ENCODE peak calls at places on chromosome X, in ten cellular contexts. One of them, this sample, is unnamed.

GRCh38 chrX:117407449-117408170 is 709.0 kb downstream of the KLHL13 start:
- DNase-seq in activated gamma-delta T cell treated with Interleukin-2 at 50 U/mL for 16 hours: no peak
- DNase-seq in SJSA1: no peak
- DNase-seq in choroid plexus epithelial cell: no peak
- DNase-seq in globus pallidus: no peak
- DNase-seq in SW480: no peak
- DNase-seq in LNCaP clone FGC: peak
- DNase-seq in neural crest cell: no peak
- DNase-seq in GM04503: no peak
- DNase-seq in head of caudate nucleus: no peak
- DNase-seq in this sample: no peak

GRCh38 chrX:24842486-24842885 is 148.8 kb downstream of the POLA1 start:
- DNase-seq in neural crest cell: no peak
- DNase-seq in choroid plexus epithelial cell: peak
- DNase-seq in SJSA1: no peak
- DNase-seq in activated gamma-delta T cell treated with Interleukin-2 at 50 U/mL for 16 hours: no peak
- DNase-seq in head of caudate nucleus: no peak
- DNase-seq in globus pallidus: no peak
- DNase-seq in GM04503: no peak
- DNase-seq in LNCaP clone FGC: no peak
- DNase-seq in SW480: no peak
- DNase-seq in this sample: peak

GRCh38 chrX:920234-920799 is 289.7 kb downstream of the SHOX start:
- DNase-seq in globus pallidus: no peak
- DNase-seq in LNCaP clone FGC: no peak
- DNase-seq in SW480: no peak
- DNase-seq in neural crest cell: no peak
- DNase-seq in choroid plexus epithelial cell: peak
- DNase-seq in head of caudate nucleus: no peak
- DNase-seq in GM04503: peak
- DNase-seq in activated gamma-delta T cell treated with Interleukin-2 at 50 U/mL for 16 hours: no peak
- DNase-seq in SJSA1: no peak
- DNase-seq in this sample: peak

GRCh38 chrX:134632386-134632785 is 25.9 kb downstream of the PLAC1 start:
- DNase-seq in neural crest cell: no peak
- DNase-seq in head of caudate nucleus: no peak
- DNase-seq in activated gamma-delta T cell treated with Interleukin-2 at 50 U/mL for 16 hours: no peak
- DNase-seq in globus pallidus: no peak
- DNase-seq in SJSA1: no peak
- DNase-seq in SW480: no peak
- DNase-seq in choroid plexus epithelial cell: no peak
- DNase-seq in LNCaP clone FGC: no peak
- DNase-seq in GM04503: no peak
- DNase-seq in this sample: no peak

GRCh38 chrX:40437348-40437747 is 143.4 kb upstream of the ATP6AP2 start:
- DNase-seq in SW480: no peak
- DNase-seq in globus pallidus: no peak
- DNase-seq in LNCaP clone FGC: no peak
- DNase-seq in SJSA1: no peak
- DNase-seq in activated gamma-delta T cell treated with Interleukin-2 at 50 U/mL for 16 hours: no peak
- DNase-seq in choroid plexus epithelial cell: no peak
- DNase-seq in GM04503: no peak
- DNase-seq in neural crest cell: no peak
- DNase-seq in head of caudate nucleus: no peak
- DNase-seq in this sample: no peak

GRCh38 chrX:130531066-130531465 is 129.3 kb downstream of the RBMX2 start:
- DNase-seq in choroid plexus epithelial cell: no peak
- DNase-seq in activated gamma-delta T cell treated with Interleukin-2 at 50 U/mL for 16 hours: no peak
- DNase-seq in head of caudate nucleus: no peak
- DNase-seq in SW480: no peak
- DNase-seq in GM04503: no peak
- DNase-seq in LNCaP clone FGC: no peak
- DNase-seq in neural crest cell: no peak
- DNase-seq in globus pallidus: peak
- DNase-seq in SJSA1: no peak
- DNase-seq in this sample: no peak

GRCh38 chrX:40273356-40274050 is 175.7 kb upstream of the BCOR start:
- DNase-seq in head of caudate nucleus: peak
- DNase-seq in activated gamma-delta T cell treated with Interleukin-2 at 50 U/mL for 16 hours: no peak
- DNase-seq in choroid plexus epithelial cell: no peak
- DNase-seq in GM04503: no peak
- DNase-seq in LNCaP clone FGC: no peak
- DNase-seq in neural crest cell: no peak
- DNase-seq in globus pallidus: peak
- DNase-seq in SW480: no peak
- DNase-seq in SJSA1: no peak
- DNase-seq in this sample: no peak

GRCh38 chrX:47539860-47540259 is 21.1 kb upstream of the ARAF start:
- DNase-seq in activated gamma-delta T cell treated with Interleukin-2 at 50 U/mL for 16 hours: no peak
- DNase-seq in neural crest cell: no peak
- DNase-seq in SJSA1: no peak
- DNase-seq in globus pallidus: no peak
- DNase-seq in head of caudate nucleus: no peak
- DNase-seq in SW480: no peak
- DNase-seq in LNCaP clone FGC: no peak
- DNase-seq in choroid plexus epithelial cell: no peak
- DNase-seq in GM04503: no peak
- DNase-seq in this sample: no peak

GRCh38 chrX:17495052-17495451 is 120.1 kb downstream of the NHS start:
- DNase-seq in neural crest cell: no peak
- DNase-seq in GM04503: no peak
- DNase-seq in choroid plexus epithelial cell: no peak
- DNase-seq in head of caudate nucleus: no peak
- DNase-seq in activated gamma-delta T cell treated with Interleukin-2 at 50 U/mL for 16 hours: no peak
- DNase-seq in SW480: no peak
- DNase-seq in globus pallidus: no peak
- DNase-seq in SJSA1: no peak
- DNase-seq in LNCaP clone FGC: no peak
- DNase-seq in this sample: no peak

GRCh38 chrX:97909245-97909644 is 1025.5 kb downstream of the RPA4 start:
- DNase-seq in globus pallidus: no peak
- DNase-seq in activated gamma-delta T cell treated with Interleukin-2 at 50 U/mL for 16 hours: no peak
- DNase-seq in choroid plexus epithelial cell: no peak
- DNase-seq in LNCaP clone FGC: no peak
- DNase-seq in head of caudate nucleus: no peak
- DNase-seq in SW480: no peak
- DNase-seq in GM04503: no peak
- DNase-seq in neural crest cell: no peak
- DNase-seq in SJSA1: no peak
- DNase-seq in this sample: no peak

GRCh38 chrX:120251471-120252011 is 929 bp downstream of the ZBTB33 start:
- DNase-seq in choroid plexus epithelial cell: peak
- DNase-seq in neural crest cell: peak
- DNase-seq in GM04503: peak
- DNase-seq in SW480: peak
- DNase-seq in SJSA1: peak
- DNase-seq in head of caudate nucleus: peak
- DNase-seq in LNCaP clone FGC: no peak
- DNase-seq in globus pallidus: peak
- DNase-seq in activated gamma-delta T cell treated with Interleukin-2 at 50 U/mL for 16 hours: peak
- DNase-seq in this sample: peak

This sample was measured in AG10803.